ENCODE peak calls at places on chromosomes 2 and 18, in seven cellular contexts. O, P, N, Y, I, K and Q are unnamed samples.

GRCh38 chr2:152657042-152657441 is 60.2 kb downstream of the PRPF40A start:
- DNase-seq in O (peak), P (no peak), N (no peak), Y (peak), I (no peak), K (no peak), Q (no peak)

GRCh38 chr2:10236571-10237391 is 65.9 kb upstream of the HPCAL1 start:
- DNase-seq in O (no peak), P (no peak), N (no peak), Y (no peak), I (no peak), K (no peak), Q (no peak)

GRCh38 chr2:43293744-43294695 is 67.6 kb upstream of the ZFP36L2 start:
- DNase-seq in O (peak), P (no peak), N (no peak), Y (peak), I (peak), K (peak), Q (peak)

GRCh38 chr2:66573412-66573811 is 138.5 kb downstream of the MEIS1 start:
- DNase-seq in O (peak), P (no peak), N (no peak), Y (no peak), I (no peak), K (peak), Q (no peak)

GRCh38 chr2:231932985-231933915 is 7.1 kb upstream of the NPPC start:
- DNase-seq in O (peak), P (no peak), N (no peak), Y (no peak), I (no peak), K (no peak), Q (no peak)

GRCh38 chr2:42486145-42486906 is 7.5 kb downstream of the KCNG3 start:
- DNase-seq in O (no peak), P (no peak), N (no peak), Y (no peak), I (no peak), K (no peak), Q (no peak)

GRCh38 chr2:196555726-196556125 is 83.8 kb upstream of the CCDC150 start:
- DNase-seq in O (no peak), P (no peak), N (no peak), Y (no peak), I (no peak), K (no peak), Q (no peak)

GRCh38 chr2:45874324-45874723 is 222.8 kb downstream of the PRKCE start:
- DNase-seq in O (peak), P (peak), N (no peak), Y (no peak), I (no peak), K (no peak), Q (no peak)

GRCh38 chr18:24657461-24657860 is 197.0 kb downstream of the HRH4 start:
- DNase-seq in O (no peak), P (no peak), N (no peak), Y (no peak), I (no peak), K (no peak), Q (no peak)

GRCh38 chr2:172962824-172963223 is 112.8 kb upstream of the MAP3K20 start:
- DNase-seq in O (peak), P (no peak), N (no peak), Y (no peak), I (no peak), K (peak), Q (no peak)

GRCh38 chr18:39909706-39910105 is 2045.3 kb upstream of the PIK3C3 start:
- DNase-seq in O (no peak), P (no peak), N (no peak), Y (no peak), I (no peak), K (no peak), Q (no peak)

GRCh38 chr2:110827518-110827917 is 95.1 kb downstream of the ACOXL start:
- DNase-seq in O (no peak), P (no peak), N (no peak), Y (no peak), I (no peak), K (no peak), Q (no peak)

GRCh38 chr18:48815581-48816324 is 135.0 kb downstream of the SMAD7 start:
- DNase-seq in O (no peak), P (no peak), N (no peak), Y (no peak), I (no peak), K (peak), Q (no peak)

GRCh38 chr2:46803551-46803885 is 112.1 kb downstream of the MCFD2 start:
- DNase-seq in O (no peak), P (no peak), N (no peak), Y (no peak), I (no peak), K (no peak), Q (no peak)

GRCh38 chr2:129744141-129744540 is 235.3 kb upstream of the RAB6C start:
- DNase-seq in O (no peak), P (no peak), N (no peak), Y (no peak), I (no peak), K (no peak), Q (no peak)

GRCh38 chr2:98454500-98455235 is 10.0 kb downstream of the INPP4A start:
- DNase-seq in O (no peak), P (no peak), N (no peak), Y (no peak), I (no peak), K (peak), Q (no peak)

GRCh38 chr2:131516011-131516410 is 11.7 kb upstream of the CCDC74A start:
- DNase-seq in O (no peak), P (no peak), N (no peak), Y (no peak), I (no peak), K (no peak), Q (no peak)

GRCh38 chr2:152585830-152586484 is 131.3 kb downstream of the PRPF40A start:
- DNase-seq in O (peak), P (no peak), N (no peak), Y (peak), I (no peak), K (peak), Q (no peak)

GRCh38 chr2:20374919-20375318 is 24.3 kb upstream of the PUM2 start:
- DNase-seq in O (no peak), P (no peak), N (no peak), Y (no peak), I (no peak), K (no peak), Q (no peak)

GRCh38 chr2:218478544-218478943 is 59.6 kb downstream of the VIL1 start:
- DNase-seq in O (no peak), P (no peak), N (no peak), Y (no peak), I (no peak), K (no peak), Q (no peak)

GRCh38 chr2:197813093-197813787 is 8.8 kb downstream of the PLCL1 start:
- DNase-seq in O (peak), P (no peak), N (no peak), Y (peak), I (peak), K (peak), Q (peak)